ENCODE peak calls at places on chromosome 13, in six cellular contexts. I, D, W, L, T and X are unnamed samples.

GRCh38 chr13:99434258-99434788 is 66.9 kb upstream of the TM9SF2 start:
- DNase-seq in I (no peak), D (no peak), W (no peak), L (peak; percentile 87), T (peak; percentile 94), X (no peak)

GRCh38 chr13:47291116-47291656 is 394.3 kb upstream of the HTR2A start:
- DNase-seq in I (no peak), D (no peak), W (no peak), L (no peak), T (no peak), X (no peak)

GRCh38 chr13:52749446-52749845 is 9.8 kb upstream of the CNMD start:
- DNase-seq in I (no peak), D (no peak), W (no peak), L (no peak), T (no peak), X (no peak)

GRCh38 chr13:27379694-27380596 is 44.5 kb upstream of the GTF3A start:
- DNase-seq in I (peak; percentile 81), D (peak; percentile 62), W (peak; percentile 78), L (peak; percentile 39), T (peak; percentile 48), X (peak; percentile 50)

GRCh38 chr13:72163671-72164070 is 296.7 kb upstream of the DACH1 start:
- DNase-seq in I (no peak), D (no peak), W (no peak), L (no peak), T (no peak), X (no peak)

GRCh38 chr13:112658807-112659206 is 31.0 kb upstream of the ATP11A start:
- DNase-seq in I (no peak), D (no peak), W (no peak), L (no peak), T (no peak), X (no peak)

GRCh38 chr13:44373601-44374347 is at the start of gene SERP2:
- DNase-seq in I (peak; percentile 76), D (peak; percentile 34), W (peak; percentile 43), L (no peak), T (no peak), X (no peak)

GRCh38 chr13:93941444-93941843 is 538.0 kb downstream of the DCT start:
- DNase-seq in I (no peak), D (no peak), W (no peak), L (no peak), T (no peak), X (no peak)

GRCh38 chr13:108044929-108045328 is 170.4 kb downstream of the LIG4 start:
- DNase-seq in I (no peak), D (no peak), W (no peak), L (no peak), T (no peak), X (no peak)

GRCh38 chr13:67353891-67354459 is 123.8 kb upstream of the PCDH9 start:
- DNase-seq in I (no peak), D (peak; percentile 21), W (no peak), L (no peak), T (no peak), X (no peak)

GRCh38 chr13:113656831-113657671 is 947 bp downstream of the ATP4B start:
- DNase-seq in I (peak; percentile 70), D (no peak), W (no peak), L (no peak), T (no peak), X (no peak)

GRCh38 chr13:27942972-27943371 is 23.2 kb downstream of the PDX1 start:
- DNase-seq in I (no peak), D (no peak), W (no peak), L (no peak), T (no peak), X (no peak)

GRCh38 chr13:42875448-42876269 is 94.3 kb downstream of the FAM216B start:
- DNase-seq in I (no peak), D (peak; percentile 61), W (peak; percentile 9), L (no peak), T (no peak), X (no peak)

GRCh38 chr13:73984949-73985691 is 149.1 kb downstream of the KLF12 start:
- DNase-seq in I (no peak), D (no peak), W (no peak), L (peak; percentile 82), T (peak; percentile 93), X (no peak)

DNA sequence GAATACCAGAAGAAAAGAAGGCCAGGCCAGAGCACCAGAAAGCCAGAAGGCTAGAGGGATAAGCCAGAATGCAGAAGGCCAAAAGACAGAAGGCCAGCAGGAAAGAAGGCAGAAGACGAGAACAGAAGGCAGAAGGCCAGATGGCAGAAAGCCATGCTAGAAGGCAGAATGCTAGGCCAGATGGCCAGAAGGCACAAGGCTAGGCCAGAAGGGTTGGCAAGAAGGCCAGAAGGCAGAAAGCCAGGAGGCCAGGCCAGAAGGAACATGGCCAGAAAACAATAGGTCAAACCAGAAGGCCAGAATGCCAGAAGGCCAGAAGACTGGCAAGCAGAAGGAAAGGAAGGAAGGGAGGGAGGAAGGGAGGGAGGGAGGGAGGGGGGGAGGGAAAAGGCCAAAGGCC is 188.8 kb downstream of the TUBA3C start:
- DNase-seq in I (no peak), D (no peak), W (no peak), L (no peak), T (no peak), X (no peak)
- H3K4me3 ChIP-seq in I (no peak overlapping the region), D (no peak overlapping the region), W (no peak overlapping the region), L (no peak overlapping the region), T (no peak overlapping the region), X (no peak overlapping the region)

DNA sequence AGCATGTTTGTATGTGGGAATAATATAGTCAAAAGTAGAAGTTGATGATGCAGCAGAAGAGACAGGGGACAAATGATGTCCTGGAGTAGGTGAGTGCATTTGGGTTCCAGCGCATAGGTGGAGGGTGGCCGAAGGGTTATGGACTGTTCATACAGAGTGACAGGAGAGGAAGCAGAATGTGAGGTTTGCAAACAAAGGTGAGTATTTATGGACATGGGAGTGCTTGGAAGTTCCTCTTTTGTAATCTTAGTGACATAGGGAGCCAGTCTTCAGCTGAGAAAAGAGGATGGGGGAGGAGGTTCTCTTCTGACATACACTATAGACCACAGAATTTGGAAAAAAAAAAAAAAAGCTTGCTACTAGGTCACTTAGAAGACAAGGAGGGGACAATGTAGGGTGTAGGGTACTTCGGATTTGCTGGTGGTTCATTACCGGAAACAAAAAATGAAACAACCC is 331.6 kb downstream of the DLEU7 start:
- DNase-seq in I (no peak), D (no peak), W (no peak), L (peak; percentile 19), T (no peak), X (no peak)
- H3K4me3 ChIP-seq in I (no peak overlapping the region), D (no peak overlapping the region), W (peak overlapping the region; percentile 67), L (peak overlapping the region; percentile 37), T (peak overlapping the region; percentile 53), X (no peak overlapping the region)

DNA sequence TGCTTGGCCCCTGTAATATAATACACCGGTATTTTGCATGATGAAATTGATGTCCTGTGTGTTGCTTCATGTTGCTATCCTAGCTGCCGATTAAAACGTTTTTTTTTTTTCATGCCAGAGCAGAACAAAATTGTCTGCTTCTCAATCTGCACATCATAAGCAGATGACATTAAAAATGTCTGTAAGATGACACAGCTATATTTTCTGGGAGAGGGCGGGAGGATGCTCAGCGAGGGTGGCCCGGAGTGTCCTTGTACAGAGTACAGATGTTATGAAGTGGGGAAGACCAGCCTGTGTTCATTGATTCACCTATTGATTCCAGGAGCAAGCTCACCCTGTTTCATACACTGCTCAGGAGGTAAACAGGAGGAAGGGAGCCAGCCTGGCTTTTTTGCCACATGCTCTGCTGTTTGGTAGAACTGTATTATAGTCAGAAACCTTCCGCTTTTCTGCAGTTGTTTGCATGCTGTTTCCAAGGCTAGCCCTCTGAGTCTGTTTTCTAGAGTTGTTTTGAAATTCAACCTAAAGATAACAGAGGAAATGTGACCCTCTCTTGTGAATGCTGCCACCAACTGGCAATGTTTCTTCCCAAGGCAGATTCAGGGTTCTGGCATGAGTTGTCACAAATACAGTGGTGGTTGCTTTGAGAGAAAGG is 4.7 kb upstream of the IRS2 start:
- DNase-seq in I (no peak), D (no peak), W (peak; percentile 44), L (peak; percentile 46), T (peak; percentile 43), X (peak; percentile 40)
- H3K4me3 ChIP-seq in I (no peak overlapping the region), D (no peak overlapping the region), W (no peak overlapping the region), L (no peak overlapping the region), T (no peak overlapping the region), X (no peak overlapping the region)

DNA sequence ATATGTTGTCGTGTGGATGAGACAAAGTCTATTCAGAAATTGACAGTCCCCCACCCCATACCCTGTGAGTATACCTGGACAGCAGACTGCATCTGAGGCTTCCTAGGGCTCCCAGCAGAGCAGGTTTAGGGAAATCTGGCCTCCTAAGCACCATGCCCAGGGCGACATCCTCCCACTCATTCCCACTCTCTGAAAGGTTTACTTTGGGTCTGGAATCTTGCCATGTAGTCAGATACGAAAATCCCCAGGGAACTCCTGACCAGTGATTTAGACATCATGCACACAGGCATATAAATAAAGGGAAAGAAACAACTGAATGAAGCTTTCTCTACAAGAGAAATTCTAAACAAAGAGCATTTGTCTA is 717 bp upstream of the NALCN start:
- DNase-seq in I (no peak), D (peak; percentile 67), W (peak; percentile 63), L (no peak), T (no peak), X (no peak)
- H3K4me3 ChIP-seq in I (peak overlapping the region; percentile 90), D (peak overlapping the region; percentile 69), W (peak overlapping the region; percentile 90), L (no peak overlapping the region), T (no peak overlapping the region), X (peak overlapping the region; percentile 46)

GRCh38 chr13:48294670-48295069 is 8.9 kb upstream of the RB1 start:
- DNase-seq in I (no peak), D (no peak), W (no peak), L (no peak), T (no peak), X (no peak)

GRCh38 chr13:48295271-48295670 is 8.3 kb upstream of the RB1 start:
- DNase-seq in I (no peak), D (no peak), W (no peak), L (no peak), T (no peak), X (no peak)

GRCh38 chr13:48296528-48296927 is 7.0 kb upstream of the RB1 start:
- DNase-seq in I (no peak), D (no peak), W (no peak), L (no peak), T (no peak), X (no peak)

GRCh38 chr13:48299591-48299990 is 4.0 kb upstream of the RB1 start:
- DNase-seq in I (no peak), D (no peak), W (no peak), L (no peak), T (no peak), X (no peak)

DNA sequence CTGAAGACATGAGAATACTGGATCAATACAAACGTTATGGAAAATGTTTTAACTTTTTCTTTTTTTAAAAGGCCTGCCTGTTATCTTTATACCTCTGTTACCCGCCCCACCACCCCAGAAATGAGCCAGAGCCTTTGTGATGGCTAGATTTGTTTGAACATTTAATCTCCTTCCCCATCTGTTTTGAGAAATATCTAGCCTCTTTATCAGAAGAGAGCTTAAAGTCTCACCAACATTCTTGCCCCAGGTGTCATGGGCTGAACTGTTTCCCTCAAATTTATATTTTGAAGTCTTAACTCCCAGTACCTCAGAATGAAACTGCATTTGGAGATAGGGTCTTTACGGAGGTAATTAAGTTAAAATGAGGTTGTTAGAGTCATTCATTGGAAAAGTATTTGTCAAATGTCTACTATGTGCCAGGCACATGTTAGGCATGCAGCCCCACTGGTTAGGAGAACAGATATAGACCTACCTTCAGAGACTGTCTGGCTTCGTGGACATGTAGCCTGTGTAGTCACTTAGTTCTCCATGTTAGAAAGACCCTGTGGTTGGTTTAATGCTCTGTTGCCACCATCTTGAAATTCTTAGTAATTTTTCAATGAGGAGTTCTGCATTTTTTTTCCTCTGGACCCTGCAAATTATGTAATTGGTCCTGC is 6.3 kb upstream of the RB1 start:
- DNase-seq in I (no peak), D (no peak), W (no peak), L (no peak), T (no peak), X (no peak)
- H3K4me3 ChIP-seq in I (no peak overlapping the region), D (no peak overlapping the region), W (no peak overlapping the region), L (no peak overlapping the region), T (no peak overlapping the region), X (no peak overlapping the region)